ENCODE peak calls at places on chromosomes 5 and 9, in four cellular contexts. B is K562, O is H1, U is GM12878. N is an unnamed sample.

GRCh38 chr5:125883223-125883622 is 540.0 kb upstream of the GRAMD2B start:
- DNase-seq in B (no peak), O (no peak), U (no peak), N (no peak)

GRCh38 chr5:111454198-111454606 is 58.1 kb downstream of the STARD4 start:
- DNase-seq in B (no peak), O (no peak), U (no peak), N (no peak)

GRCh38 chr5:146203872-146204192 is 427 bp downstream of the RBM27 start:
- DNase-seq in B (no peak), O (no peak), U (no peak), N (no peak)

GRCh38 chr5:109324941-109325340 is 84.8 kb downstream of the PJA2 start:
- DNase-seq in B (no peak), O (no peak), U (no peak), N (no peak)

GRCh38 chr5:42854795-42855194 is 43.1 kb upstream of the SELENOP start:
- DNase-seq in B (no peak), O (no peak), U (no peak), N (peak)

GRCh38 chr9:115627511-115627910 is 509.6 kb upstream of the TNC start:
- DNase-seq in B (no peak), O (no peak), U (no peak), N (no peak)

GRCh38 chr9:16213781-16214515 is 656.5 kb downstream of the BNC2 start:
- DNase-seq in B (no peak), O (no peak), U (no peak), N (no peak)

GRCh38 chr9:98018347-98018746 is 35.2 kb downstream of the ANP32B start:
- DNase-seq in B (no peak), O (no peak), U (no peak), N (no peak)

GRCh38 chr5:38827525-38827924 is 18.3 kb upstream of the OSMR start:
- DNase-seq in B (no peak), O (no peak), U (no peak), N (no peak)

GRCh38 chr9:69056416-69056815 is 20.9 kb downstream of the FXN start:
- DNase-seq in B (no peak), O (no peak), U (no peak), N (no peak)

GRCh38 chr9:81113408-81114124 is 575.8 kb downstream of the TLE1 start:
- DNase-seq in B (no peak), O (no peak), U (no peak), N (no peak)

GRCh38 chr5:115579747-115580173 is 22.5 kb downstream of the TICAM2 start:
- DNase-seq in B (no peak), O (no peak), U (peak), N (no peak)

GRCh38 chr9:126587187-126588185 is 26.2 kb upstream of the LMX1B start:
- DNase-seq in B (no peak), O (no peak), U (no peak), N (peak)

GRCh38 chr9:135212961-135213360 is 125.5 kb downstream of the OLFM1 start:
- DNase-seq in B (no peak), O (no peak), U (no peak), N (no peak)

GRCh38 chr5:1510631-1511030 is 13.1 kb downstream of the LPCAT1 start:
- DNase-seq in B (no peak), O (peak), U (no peak), N (no peak)

GRCh38 chr5:111252799-111253564 is 28.8 kb downstream of the CAMK4 start:
- DNase-seq in B (no peak), O (no peak), U (no peak), N (no peak)

GRCh38 chr5:14416709-14417108 is 164.9 kb upstream of the OTULINL start:
- DNase-seq in B (no peak), O (no peak), U (no peak), N (no peak)

GRCh38 chr5:111762895-111763294 is 5.9 kb upstream of the NREP start:
- DNase-seq in B (no peak), O (no peak), U (no peak), N (no peak)

DNA sequence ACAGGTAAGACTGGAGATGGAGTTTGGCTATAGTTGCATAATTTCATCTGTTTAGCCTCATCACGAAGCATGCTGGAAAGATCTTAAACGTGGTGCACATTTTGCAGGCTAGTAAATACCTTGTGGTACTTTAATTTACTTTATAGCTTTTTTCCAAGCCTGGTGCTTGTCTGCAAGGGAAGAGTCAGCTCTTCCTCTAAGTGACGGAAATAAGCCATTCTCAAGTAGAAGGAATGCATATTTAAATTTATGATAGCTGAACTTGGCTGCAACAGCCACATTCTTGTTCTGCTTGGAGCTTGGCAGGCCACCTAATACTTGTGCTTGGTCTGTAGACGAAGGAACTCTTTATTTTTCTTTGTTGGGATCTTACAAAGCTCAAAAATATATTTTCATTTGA is 188.0 kb upstream of the PIK3R1 start:
- DNase-seq in B (no peak), O (no peak), U (no peak), N (no peak)
- TF ChIP-seq EP300 in B (no peak), O (no peak), U (no peak), N (no peak)

DNA sequence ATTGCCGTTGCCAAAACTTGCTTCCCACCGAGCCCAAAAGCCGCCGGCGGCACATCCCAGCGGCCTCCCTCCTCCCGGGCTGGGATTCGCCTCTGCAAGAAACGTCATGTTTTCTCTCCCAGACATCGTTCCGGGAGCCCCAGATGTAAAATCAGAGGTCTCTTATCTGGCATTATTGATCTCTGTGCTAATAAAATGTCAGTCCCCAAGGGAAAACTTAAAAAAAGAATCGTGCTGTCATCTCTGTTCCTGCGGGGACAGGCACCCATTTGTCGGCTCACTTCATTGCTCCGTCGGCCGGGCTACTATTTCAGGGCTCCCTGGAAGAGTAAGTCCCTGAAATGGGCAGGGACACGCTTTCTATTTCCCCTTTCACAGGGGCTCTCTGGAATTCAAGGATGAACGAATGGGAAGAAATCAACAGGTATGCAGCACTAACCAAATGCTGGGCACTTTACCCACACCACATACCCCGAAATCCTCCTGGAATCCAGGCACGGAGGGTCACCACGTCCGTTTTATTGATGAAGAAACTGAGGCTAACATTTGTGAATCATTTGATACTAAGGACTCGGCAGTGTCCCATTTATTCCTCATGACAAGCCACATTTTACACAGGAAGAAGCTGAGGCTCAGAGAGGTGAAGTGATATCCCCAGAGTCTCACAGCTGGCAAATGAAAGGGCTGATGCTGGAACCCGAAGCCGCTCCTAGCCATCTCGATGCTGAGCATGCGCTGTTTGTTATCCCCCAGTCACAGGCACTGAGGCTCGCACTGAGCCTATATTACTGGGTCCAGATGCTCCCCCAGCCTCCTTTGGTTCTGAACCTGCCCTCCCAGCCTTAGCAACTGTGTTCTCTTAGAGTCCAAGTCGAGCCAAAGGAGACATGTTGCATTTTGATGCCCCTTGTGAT is 35.7 kb upstream of the MSX2 start:
- DNase-seq in B (no peak), O (peak), U (no peak), N (no peak)
- TF ChIP-seq EZH2 in B (no peak), O (peak), U (no peak), N (no peak)

GRCh38 chr9:38439291-38439915 is 15.1 kb upstream of the IGFBPL1 start:
- DNase-seq in B (no peak), O (no peak), U (no peak), N (no peak)
- TF ChIP-seq CBX5 in B (no peak), O (no peak), U (no peak), N (no peak)

DNA sequence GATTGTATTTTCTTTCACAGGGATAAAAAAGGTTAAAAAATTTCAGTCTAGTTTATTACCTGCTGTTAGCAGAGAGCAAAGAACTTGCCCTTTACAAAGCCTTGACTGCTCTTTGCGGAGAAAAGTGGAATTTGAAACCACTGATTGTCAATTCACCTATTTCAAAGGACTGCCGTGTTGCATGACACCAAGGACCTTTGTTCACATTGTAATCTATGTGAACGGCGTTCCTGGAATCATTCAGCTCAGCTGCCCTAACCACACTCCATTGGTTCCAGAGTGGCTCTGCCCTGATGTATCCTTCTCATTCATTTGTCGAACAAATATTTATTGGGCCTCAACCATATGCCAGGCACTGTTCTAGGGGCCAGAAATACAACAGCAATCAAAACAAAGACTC is 377.5 kb upstream of the RFX3 start:
- DNase-seq in B (no peak), O (no peak), U (no peak), N (peak)
- TF ChIP-seq EP300 in B (no peak), O (no peak), U (no peak), N (peak)

GRCh38 chr5:27266184-27266583 is 227.8 kb upstream of the CDH9 start:
- DNase-seq in B (no peak), O (no peak), U (no peak), N (no peak)
- TF ChIP-seq EZH2 in B (no peak), O (no peak), U (no peak), N (no peak)

DNA sequence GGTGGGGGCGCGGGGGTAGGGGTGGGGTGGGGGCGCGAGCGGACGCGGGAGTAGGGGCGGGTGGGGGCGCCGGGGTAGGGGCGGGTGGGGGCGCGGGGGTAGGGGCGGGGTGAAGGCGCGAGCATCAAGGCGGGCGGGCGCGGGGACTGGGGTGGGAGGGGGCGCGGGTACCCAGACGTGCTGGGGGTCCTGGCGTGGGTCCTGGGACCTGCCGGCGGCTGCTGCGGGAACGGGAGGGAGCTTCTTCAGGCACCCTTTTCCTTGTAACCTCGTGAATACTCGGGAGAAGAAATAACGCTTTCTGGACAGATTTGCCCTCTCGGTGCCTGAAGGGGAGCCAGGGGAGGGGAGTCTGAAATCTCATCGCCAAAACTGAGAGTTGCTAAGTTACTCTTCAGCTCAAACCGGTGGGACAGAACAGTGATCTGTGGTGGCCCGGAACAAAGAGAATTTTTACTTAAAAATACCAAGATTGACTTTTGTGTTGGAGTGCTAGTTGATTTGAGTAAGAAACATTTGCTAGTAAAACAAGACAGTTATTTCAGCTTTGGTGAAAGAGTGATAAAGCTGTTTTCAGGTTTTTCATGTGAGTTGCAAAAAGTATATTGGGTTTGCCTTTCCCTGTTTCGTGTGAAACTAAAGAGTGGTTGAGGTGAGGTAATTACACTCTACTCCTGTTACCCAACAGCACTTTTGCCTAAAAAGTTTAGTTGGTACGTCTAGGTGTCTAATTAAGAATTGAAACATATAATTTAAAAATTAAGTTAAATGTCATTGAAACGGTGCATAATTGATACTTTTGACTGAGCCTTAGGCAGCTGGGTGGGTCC is 638 bp downstream of the PLEKHG4B start:
- DNase-seq in B (no peak), O (no peak), U (no peak), N (no peak)
- TF ChIP-seq CBX5 in B (no peak), O (no peak), U (no peak), N (no peak)

GRCh38 chr9:36258170-36258988 is at the start of gene GNE:
- DNase-seq in B (peak), O (peak), U (peak), N (peak)

GRCh38 chr9:36264896-36265295 is 6.6 kb upstream of the GNE start:
- DNase-seq in B (no peak), O (no peak), U (no peak), N (no peak)

GRCh38 chr9:36258989-36259315 is 704 bp upstream of the GNE start:
- DNase-seq in B (no peak), O (no peak), U (no peak), N (no peak)

GRCh38 chr9:36268007-36268427 is 9.8 kb upstream of the GNE start:
- DNase-seq in B (no peak), O (no peak), U (no peak), N (no peak)

DNA sequence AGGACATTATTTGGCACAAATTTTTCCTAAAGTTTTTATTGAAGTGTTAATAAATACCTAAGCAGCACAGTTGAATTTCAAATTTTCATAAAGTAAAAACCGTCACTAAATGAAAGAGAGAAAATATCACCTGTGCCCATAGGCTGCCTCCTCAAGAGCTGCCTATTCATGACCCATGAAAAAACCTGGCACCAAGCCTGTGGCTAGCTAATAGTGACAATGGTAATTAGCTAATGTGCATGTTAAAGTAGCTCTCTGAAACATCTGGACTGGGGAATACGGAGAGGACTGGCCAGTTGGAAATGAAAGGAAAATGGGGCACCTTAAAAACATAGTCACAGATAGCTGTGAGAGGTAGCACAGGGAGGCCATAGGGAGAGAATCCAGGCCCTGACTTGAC is 5.4 kb upstream of the GNE start:
- DNase-seq in B (no peak), O (no peak), U (no peak), N (no peak)
- TF ChIP-seq EP300 in B (no peak), O (no peak), U (no peak), N (no peak)

N was measured in HepG2.